ENCODE peak calls at places on chromosomes 7 and 10, in eight cellular contexts. M, F, R, D, E, Q, K and N are unnamed samples.

GRCh38 chr10:3573498-3573897 is 211.5 kb downstream of the KLF6 start:
- DNase-seq in M (no peak), F (no peak), R (no peak), D (no peak), E (no peak), Q (no peak), K (no peak), N (no peak)

GRCh38 chr10:49382826-49383225 is 13.1 kb downstream of the DRGX start:
- DNase-seq in M (no peak), F (no peak), R (no peak), D (no peak), E (no peak), Q (no peak), K (no peak), N (no peak)

GRCh38 chr7:14836571-14837189 is 65.9 kb downstream of the DGKB start:
- DNase-seq in M (no peak), F (no peak), R (peak), D (peak), E (peak), Q (peak), K (no peak), N (no peak)

GRCh38 chr10:32379314-32379949 is 32.5 kb upstream of the EPC1 start:
- DNase-seq in M (no peak), F (peak), R (peak), D (peak), E (no peak), Q (peak), K (peak), N (peak)

GRCh38 chr10:75405201-75406143 is 3.9 kb upstream of the ZNF503 start:
- DNase-seq in M (no peak), F (no peak), R (peak), D (no peak), E (no peak), Q (no peak), K (no peak), N (no peak)

GRCh38 chr7:47485640-47486435 is 96.1 kb downstream of the TNS3 start:
- DNase-seq in M (no peak), F (no peak), R (no peak), D (no peak), E (no peak), Q (no peak), K (no peak), N (no peak)

GRCh38 chr10:132458595-132459251 is 61.7 kb downstream of the PWWP2B start:
- DNase-seq in M (peak), F (no peak), R (no peak), D (no peak), E (no peak), Q (peak), K (peak), N (peak)

GRCh38 chr10:132925614-132926013 is 16.8 kb downstream of the CFAP46 start:
- DNase-seq in M (no peak), F (no peak), R (no peak), D (no peak), E (no peak), Q (no peak), K (no peak), N (no peak)

GRCh38 chr10:33715303-33715702 is 380.8 kb upstream of the NRP1 start:
- DNase-seq in M (no peak), F (no peak), R (no peak), D (no peak), E (no peak), Q (no peak), K (no peak), N (no peak)

GRCh38 chr7:134750083-134751062 is 29.1 kb upstream of the CALD1 start:
- DNase-seq in M (peak), F (no peak), R (peak), D (no peak), E (no peak), Q (no peak), K (peak), N (peak)

GRCh38 chr7:78345979-78346378 is 547.4 kb downstream of the PHTF2 start:
- DNase-seq in M (no peak), F (no peak), R (no peak), D (no peak), E (no peak), Q (no peak), K (no peak), N (no peak)

GRCh38 chr10:94103902-94104301 is 110.2 kb downstream of the PLCE1 start:
- DNase-seq in M (no peak), F (no peak), R (no peak), D (peak), E (no peak), Q (peak), K (no peak), N (no peak)

GRCh38 chr7:116588641-116589594 is 64.1 kb downstream of the CAV1 start:
- DNase-seq in M (no peak), F (no peak), R (peak), D (no peak), E (no peak), Q (no peak), K (peak), N (peak)

GRCh38 chr10:100053686-100054460 is 27.8 kb downstream of the CPN1 start:
- DNase-seq in M (no peak), F (no peak), R (no peak), D (no peak), E (no peak), Q (no peak), K (no peak), N (no peak)

GRCh38 chr10:74813860-74814259 is 12.5 kb upstream of the KAT6B start:
- DNase-seq in M (no peak), F (no peak), R (no peak), D (no peak), E (no peak), Q (no peak), K (no peak), N (no peak)

GRCh38 chr10:21510218-21511070 is 15.0 kb downstream of the SKIDA1 start:
- DNase-seq in M (no peak), F (no peak), R (no peak), D (no peak), E (no peak), Q (peak), K (no peak), N (no peak)

GRCh38 chr7:143381427-143382125 is 431 bp downstream of the ZYX start:
- DNase-seq in M (no peak), F (peak), R (peak), D (peak), E (no peak), Q (peak), K (no peak), N (no peak)

GRCh38 chr7:144723311-144723710 is 112.5 kb downstream of the TPK1 start:
- DNase-seq in M (no peak), F (no peak), R (no peak), D (no peak), E (no peak), Q (no peak), K (no peak), N (no peak)

GRCh38 chr7:117816727-117817126 is 56.5 kb downstream of the CTTNBP2 start:
- DNase-seq in M (no peak), F (no peak), R (no peak), D (no peak), E (no peak), Q (no peak), K (no peak), N (no peak)